ENCODE peak calls at places on chromosomes 7 and 10, in ten cellular contexts. One of them, this sample, is unnamed.

GRCh38 chr10:69645296-69645665 is 15.2 kb downstream of the FAM241B start:
- DNase-seq in HTR-8/SVneo: no peak
- DNase-seq in C1 segment of cervical spinal cord: no peak
- DNase-seq in CD4-positive, alpha-beta memory T cell: no peak
- DNase-seq in IMR-90: no peak
- DNase-seq in AG04449: no peak
- DNase-seq in neural progenitor cell: peak; percentile 35
- DNase-seq in stimulated activated CD8-positive, alpha-beta memory T cell treated with anti-CD3 and anti-CD28 coated beads, Interleukin-15, amount 100 ng/mL, for 24 hours: no peak
- DNase-seq in left ventricle myocardium superior: no peak
- DNase-seq in CD4-positive, alpha-beta T cell: no peak
- DNase-seq in this sample: no peak

GRCh38 chr7:23907012-23907411 is 197.0 kb downstream of the STK31 start:
- DNase-seq in HTR-8/SVneo: peak; percentile 11
- DNase-seq in C1 segment of cervical spinal cord: no peak
- DNase-seq in CD4-positive, alpha-beta memory T cell: no peak
- DNase-seq in IMR-90: no peak
- DNase-seq in AG04449: no peak
- DNase-seq in neural progenitor cell: no peak
- DNase-seq in stimulated activated CD8-positive, alpha-beta memory T cell treated with anti-CD3 and anti-CD28 coated beads, Interleukin-15, amount 100 ng/mL, for 24 hours: no peak
- DNase-seq in left ventricle myocardium superior: no peak
- DNase-seq in CD4-positive, alpha-beta T cell: no peak
- DNase-seq in this sample: peak; percentile 90

GRCh38 chr10:93221521-93221920 is 147.8 kb downstream of the CYP26A1 start:
- DNase-seq in HTR-8/SVneo: no peak
- DNase-seq in C1 segment of cervical spinal cord: no peak
- DNase-seq in CD4-positive, alpha-beta memory T cell: no peak
- DNase-seq in IMR-90: no peak
- DNase-seq in AG04449: no peak
- DNase-seq in neural progenitor cell: no peak
- DNase-seq in stimulated activated CD8-positive, alpha-beta memory T cell treated with anti-CD3 and anti-CD28 coated beads, Interleukin-15, amount 100 ng/mL, for 24 hours: no peak
- DNase-seq in left ventricle myocardium superior: no peak
- DNase-seq in CD4-positive, alpha-beta T cell: no peak
- DNase-seq in this sample: no peak

GRCh38 chr7:118826237-118826636 is 601.7 kb downstream of the ANKRD7 start:
- DNase-seq in HTR-8/SVneo: no peak
- DNase-seq in C1 segment of cervical spinal cord: no peak
- DNase-seq in CD4-positive, alpha-beta memory T cell: no peak
- DNase-seq in IMR-90: no peak
- DNase-seq in AG04449: no peak
- DNase-seq in neural progenitor cell: no peak
- DNase-seq in stimulated activated CD8-positive, alpha-beta memory T cell treated with anti-CD3 and anti-CD28 coated beads, Interleukin-15, amount 100 ng/mL, for 24 hours: no peak
- DNase-seq in left ventricle myocardium superior: no peak
- DNase-seq in CD4-positive, alpha-beta T cell: no peak
- DNase-seq in this sample: no peak

GRCh38 chr7:142908921-142909870 is 23.7 kb upstream of the TRPV6 start:
- DNase-seq in HTR-8/SVneo: no peak
- DNase-seq in C1 segment of cervical spinal cord: no peak
- DNase-seq in CD4-positive, alpha-beta memory T cell: no peak
- DNase-seq in IMR-90: no peak
- DNase-seq in AG04449: no peak
- DNase-seq in neural progenitor cell: peak; percentile 26
- DNase-seq in stimulated activated CD8-positive, alpha-beta memory T cell treated with anti-CD3 and anti-CD28 coated beads, Interleukin-15, amount 100 ng/mL, for 24 hours: no peak
- DNase-seq in left ventricle myocardium superior: no peak
- DNase-seq in CD4-positive, alpha-beta T cell: no peak
- DNase-seq in this sample: no peak

GRCh38 chr10:92045641-92046106 is 122.1 kb downstream of the BTAF1 start:
- DNase-seq in HTR-8/SVneo: no peak
- DNase-seq in C1 segment of cervical spinal cord: no peak
- DNase-seq in CD4-positive, alpha-beta memory T cell: no peak
- DNase-seq in IMR-90: no peak
- DNase-seq in AG04449: no peak
- DNase-seq in neural progenitor cell: peak; percentile 50
- DNase-seq in stimulated activated CD8-positive, alpha-beta memory T cell treated with anti-CD3 and anti-CD28 coated beads, Interleukin-15, amount 100 ng/mL, for 24 hours: no peak
- DNase-seq in left ventricle myocardium superior: no peak
- DNase-seq in CD4-positive, alpha-beta T cell: no peak
- DNase-seq in this sample: no peak

GRCh38 chr10:78028438-78029293 is 649 bp downstream of the POLR3A start:
- DNase-seq in HTR-8/SVneo: no peak
- DNase-seq in C1 segment of cervical spinal cord: no peak
- DNase-seq in CD4-positive, alpha-beta memory T cell: no peak
- DNase-seq in IMR-90: peak; percentile 57
- DNase-seq in AG04449: no peak
- DNase-seq in neural progenitor cell: peak; percentile 60
- DNase-seq in stimulated activated CD8-positive, alpha-beta memory T cell treated with anti-CD3 and anti-CD28 coated beads, Interleukin-15, amount 100 ng/mL, for 24 hours: no peak
- DNase-seq in left ventricle myocardium superior: peak; percentile 31
- DNase-seq in CD4-positive, alpha-beta T cell: peak; percentile 2
- DNase-seq in this sample: no peak

GRCh38 chr10:77546048-77546447 is 91.6 kb downstream of the KCNMA1 start:
- DNase-seq in HTR-8/SVneo: no peak
- DNase-seq in C1 segment of cervical spinal cord: no peak
- DNase-seq in CD4-positive, alpha-beta memory T cell: no peak
- DNase-seq in IMR-90: no peak
- DNase-seq in AG04449: no peak
- DNase-seq in neural progenitor cell: no peak
- DNase-seq in stimulated activated CD8-positive, alpha-beta memory T cell treated with anti-CD3 and anti-CD28 coated beads, Interleukin-15, amount 100 ng/mL, for 24 hours: no peak
- DNase-seq in left ventricle myocardium superior: no peak
- DNase-seq in CD4-positive, alpha-beta T cell: no peak
- DNase-seq in this sample: no peak

GRCh38 chr10:119670717-119671116 is 19.5 kb downstream of the BAG3 start:
- DNase-seq in HTR-8/SVneo: no peak
- DNase-seq in C1 segment of cervical spinal cord: no peak
- DNase-seq in CD4-positive, alpha-beta memory T cell: no peak
- DNase-seq in IMR-90: peak; percentile 65
- DNase-seq in AG04449: no peak
- DNase-seq in neural progenitor cell: no peak
- DNase-seq in stimulated activated CD8-positive, alpha-beta memory T cell treated with anti-CD3 and anti-CD28 coated beads, Interleukin-15, amount 100 ng/mL, for 24 hours: no peak
- DNase-seq in left ventricle myocardium superior: no peak
- DNase-seq in CD4-positive, alpha-beta T cell: no peak
- DNase-seq in this sample: no peak

GRCh38 chr7:39978252-39978934 is 28.3 kb downstream of the CDK13 start:
- DNase-seq in HTR-8/SVneo: no peak
- DNase-seq in C1 segment of cervical spinal cord: no peak
- DNase-seq in CD4-positive, alpha-beta memory T cell: peak; percentile 11
- DNase-seq in IMR-90: no peak
- DNase-seq in AG04449: no peak
- DNase-seq in neural progenitor cell: no peak
- DNase-seq in stimulated activated CD8-positive, alpha-beta memory T cell treated with anti-CD3 and anti-CD28 coated beads, Interleukin-15, amount 100 ng/mL, for 24 hours: no peak
- DNase-seq in left ventricle myocardium superior: no peak
- DNase-seq in CD4-positive, alpha-beta T cell: no peak
- DNase-seq in this sample: no peak

GRCh38 chr7:92557808-92558362 is 29.3 kb downstream of the RBM48 start:
- DNase-seq in HTR-8/SVneo: no peak
- DNase-seq in C1 segment of cervical spinal cord: no peak
- DNase-seq in CD4-positive, alpha-beta memory T cell: no peak
- DNase-seq in IMR-90: no peak
- DNase-seq in AG04449: no peak
- DNase-seq in neural progenitor cell: no peak
- DNase-seq in stimulated activated CD8-positive, alpha-beta memory T cell treated with anti-CD3 and anti-CD28 coated beads, Interleukin-15, amount 100 ng/mL, for 24 hours: no peak
- DNase-seq in left ventricle myocardium superior: no peak
- DNase-seq in CD4-positive, alpha-beta T cell: no peak
- DNase-seq in this sample: no peak

GRCh38 chr10:28774051-28774995 is 97.0 kb downstream of the BAMBI start:
- DNase-seq in HTR-8/SVneo: no peak
- DNase-seq in C1 segment of cervical spinal cord: no peak
- DNase-seq in CD4-positive, alpha-beta memory T cell: no peak
- DNase-seq in IMR-90: no peak
- DNase-seq in AG04449: no peak
- DNase-seq in neural progenitor cell: peak; percentile 14
- DNase-seq in stimulated activated CD8-positive, alpha-beta memory T cell treated with anti-CD3 and anti-CD28 coated beads, Interleukin-15, amount 100 ng/mL, for 24 hours: no peak
- DNase-seq in left ventricle myocardium superior: no peak
- DNase-seq in CD4-positive, alpha-beta T cell: no peak
- DNase-seq in this sample: no peak

GRCh38 chr7:91137447-91137846 is 126.8 kb upstream of the FZD1 start:
- DNase-seq in HTR-8/SVneo: no peak
- DNase-seq in C1 segment of cervical spinal cord: no peak
- DNase-seq in CD4-positive, alpha-beta memory T cell: no peak
- DNase-seq in IMR-90: no peak
- DNase-seq in AG04449: no peak
- DNase-seq in neural progenitor cell: no peak
- DNase-seq in stimulated activated CD8-positive, alpha-beta memory T cell treated with anti-CD3 and anti-CD28 coated beads, Interleukin-15, amount 100 ng/mL, for 24 hours: no peak
- DNase-seq in left ventricle myocardium superior: no peak
- DNase-seq in CD4-positive, alpha-beta T cell: no peak
- DNase-seq in this sample: no peak

GRCh38 chr7:78198756-78199155 is 400.2 kb downstream of the PHTF2 start:
- DNase-seq in HTR-8/SVneo: no peak
- DNase-seq in C1 segment of cervical spinal cord: no peak
- DNase-seq in CD4-positive, alpha-beta memory T cell: no peak
- DNase-seq in IMR-90: peak; percentile 75
- DNase-seq in AG04449: peak; percentile 41
- DNase-seq in neural progenitor cell: no peak
- DNase-seq in stimulated activated CD8-positive, alpha-beta memory T cell treated with anti-CD3 and anti-CD28 coated beads, Interleukin-15, amount 100 ng/mL, for 24 hours: no peak
- DNase-seq in left ventricle myocardium superior: no peak
- DNase-seq in CD4-positive, alpha-beta T cell: no peak
- DNase-seq in this sample: no peak

GRCh38 chr7:98559958-98560357 is 57.1 kb upstream of the NPTX2 start:
- DNase-seq in HTR-8/SVneo: no peak
- DNase-seq in C1 segment of cervical spinal cord: no peak
- DNase-seq in CD4-positive, alpha-beta memory T cell: no peak
- DNase-seq in IMR-90: no peak
- DNase-seq in AG04449: no peak
- DNase-seq in neural progenitor cell: peak; percentile 42
- DNase-seq in stimulated activated CD8-positive, alpha-beta memory T cell treated with anti-CD3 and anti-CD28 coated beads, Interleukin-15, amount 100 ng/mL, for 24 hours: no peak
- DNase-seq in left ventricle myocardium superior: no peak
- DNase-seq in CD4-positive, alpha-beta T cell: no peak
- DNase-seq in this sample: no peak

GRCh38 chr10:18400911-18401260 is 250.5 kb downstream of the NSUN6 start:
- DNase-seq in HTR-8/SVneo: no peak
- DNase-seq in C1 segment of cervical spinal cord: no peak
- DNase-seq in CD4-positive, alpha-beta memory T cell: no peak
- DNase-seq in IMR-90: no peak
- DNase-seq in AG04449: no peak
- DNase-seq in neural progenitor cell: peak; percentile 59
- DNase-seq in stimulated activated CD8-positive, alpha-beta memory T cell treated with anti-CD3 and anti-CD28 coated beads, Interleukin-15, amount 100 ng/mL, for 24 hours: no peak
- DNase-seq in left ventricle myocardium superior: no peak
- DNase-seq in CD4-positive, alpha-beta T cell: no peak
- DNase-seq in this sample: no peak

GRCh38 chr7:21497072-21497471 is 45.8 kb upstream of the DNAH11 start:
- DNase-seq in HTR-8/SVneo: no peak
- DNase-seq in C1 segment of cervical spinal cord: no peak
- DNase-seq in CD4-positive, alpha-beta memory T cell: no peak
- DNase-seq in IMR-90: peak; percentile 7
- DNase-seq in AG04449: no peak
- DNase-seq in neural progenitor cell: no peak
- DNase-seq in stimulated activated CD8-positive, alpha-beta memory T cell treated with anti-CD3 and anti-CD28 coated beads, Interleukin-15, amount 100 ng/mL, for 24 hours: no peak
- DNase-seq in left ventricle myocardium superior: no peak
- DNase-seq in CD4-positive, alpha-beta T cell: no peak
- DNase-seq in this sample: no peak

GRCh38 chr7:47653550-47654351 is 71.8 kb upstream of the TNS3 start:
- DNase-seq in HTR-8/SVneo: peak; percentile 64
- DNase-seq in C1 segment of cervical spinal cord: no peak
- DNase-seq in CD4-positive, alpha-beta memory T cell: no peak
- DNase-seq in IMR-90: peak; percentile 81
- DNase-seq in AG04449: no peak
- DNase-seq in neural progenitor cell: no peak
- DNase-seq in stimulated activated CD8-positive, alpha-beta memory T cell treated with anti-CD3 and anti-CD28 coated beads, Interleukin-15, amount 100 ng/mL, for 24 hours: no peak
- DNase-seq in left ventricle myocardium superior: no peak
- DNase-seq in CD4-positive, alpha-beta T cell: no peak
- DNase-seq in this sample: peak; percentile 55

GRCh38 chr7:13702261-13702660 is 287.2 kb downstream of the ETV1 start:
- DNase-seq in HTR-8/SVneo: no peak
- DNase-seq in C1 segment of cervical spinal cord: no peak
- DNase-seq in CD4-positive, alpha-beta memory T cell: no peak
- DNase-seq in IMR-90: no peak
- DNase-seq in AG04449: no peak
- DNase-seq in neural progenitor cell: no peak
- DNase-seq in stimulated activated CD8-positive, alpha-beta memory T cell treated with anti-CD3 and anti-CD28 coated beads, Interleukin-15, amount 100 ng/mL, for 24 hours: no peak
- DNase-seq in left ventricle myocardium superior: no peak
- DNase-seq in CD4-positive, alpha-beta T cell: no peak
- DNase-seq in this sample: no peak

GRCh38 chr7:27917774-27918314 is 177.9 kb downstream of the TAX1BP1 start:
- DNase-seq in HTR-8/SVneo: peak; percentile 45
- DNase-seq in C1 segment of cervical spinal cord: no peak
- DNase-seq in CD4-positive, alpha-beta memory T cell: no peak
- DNase-seq in IMR-90: peak; percentile 83
- DNase-seq in AG04449: peak; percentile 16
- DNase-seq in neural progenitor cell: no peak
- DNase-seq in stimulated activated CD8-positive, alpha-beta memory T cell treated with anti-CD3 and anti-CD28 coated beads, Interleukin-15, amount 100 ng/mL, for 24 hours: no peak
- DNase-seq in left ventricle myocardium superior: no peak
- DNase-seq in CD4-positive, alpha-beta T cell: no peak
- DNase-seq in this sample: peak; percentile 50

GRCh38 chr7:38858281-38858884 is 50.6 kb downstream of the VPS41 start:
- DNase-seq in HTR-8/SVneo: no peak
- DNase-seq in C1 segment of cervical spinal cord: no peak
- DNase-seq in CD4-positive, alpha-beta memory T cell: no peak
- DNase-seq in IMR-90: peak; percentile 81
- DNase-seq in AG04449: no peak
- DNase-seq in neural progenitor cell: no peak
- DNase-seq in stimulated activated CD8-positive, alpha-beta memory T cell treated with anti-CD3 and anti-CD28 coated beads, Interleukin-15, amount 100 ng/mL, for 24 hours: no peak
- DNase-seq in left ventricle myocardium superior: no peak
- DNase-seq in CD4-positive, alpha-beta T cell: no peak
- DNase-seq in this sample: peak; percentile 7

GRCh38 chr10:77564781-77565589 is 72.6 kb downstream of the KCNMA1 start:
- DNase-seq in HTR-8/SVneo: peak; percentile 67
- DNase-seq in C1 segment of cervical spinal cord: no peak
- DNase-seq in CD4-positive, alpha-beta memory T cell: no peak
- DNase-seq in IMR-90: peak; percentile 33
- DNase-seq in AG04449: no peak
- DNase-seq in neural progenitor cell: peak; percentile 80
- DNase-seq in stimulated activated CD8-positive, alpha-beta memory T cell treated with anti-CD3 and anti-CD28 coated beads, Interleukin-15, amount 100 ng/mL, for 24 hours: no peak
- DNase-seq in left ventricle myocardium superior: no peak
- DNase-seq in CD4-positive, alpha-beta T cell: no peak
- DNase-seq in this sample: peak; percentile 52

GRCh38 chr10:66931340-66931948 is 5.6 kb downstream of the LRRTM3 start:
- DNase-seq in HTR-8/SVneo: peak; percentile 13
- DNase-seq in C1 segment of cervical spinal cord: no peak
- DNase-seq in CD4-positive, alpha-beta memory T cell: peak; percentile 14
- DNase-seq in IMR-90: peak; percentile 77
- DNase-seq in AG04449: peak; percentile 47
- DNase-seq in neural progenitor cell: peak; percentile 74
- DNase-seq in stimulated activated CD8-positive, alpha-beta memory T cell treated with anti-CD3 and anti-CD28 coated beads, Interleukin-15, amount 100 ng/mL, for 24 hours: no peak
- DNase-seq in left ventricle myocardium superior: no peak
- DNase-seq in CD4-positive, alpha-beta T cell: no peak
- DNase-seq in this sample: no peak

GRCh38 chr10:122468923-122469781 is 7.8 kb downstream of the HTRA1 start:
- DNase-seq in HTR-8/SVneo: peak; percentile 77
- DNase-seq in C1 segment of cervical spinal cord: peak; percentile 41
- DNase-seq in CD4-positive, alpha-beta memory T cell: no peak
- DNase-seq in IMR-90: peak; percentile 98
- DNase-seq in AG04449: peak; percentile 97
- DNase-seq in neural progenitor cell: no peak
- DNase-seq in stimulated activated CD8-positive, alpha-beta memory T cell treated with anti-CD3 and anti-CD28 coated beads, Interleukin-15, amount 100 ng/mL, for 24 hours: no peak
- DNase-seq in left ventricle myocardium superior: no peak
- DNase-seq in CD4-positive, alpha-beta T cell: no peak
- DNase-seq in this sample: peak; percentile 50

GRCh38 chr7:18352339-18353255 is 143.0 kb upstream of the HDAC9 start:
- DNase-seq in HTR-8/SVneo: peak; percentile 30
- DNase-seq in C1 segment of cervical spinal cord: no peak
- DNase-seq in CD4-positive, alpha-beta memory T cell: no peak
- DNase-seq in IMR-90: peak; percentile 81
- DNase-seq in AG04449: peak; percentile 23
- DNase-seq in neural progenitor cell: peak; percentile 65
- DNase-seq in stimulated activated CD8-positive, alpha-beta memory T cell treated with anti-CD3 and anti-CD28 coated beads, Interleukin-15, amount 100 ng/mL, for 24 hours: no peak
- DNase-seq in left ventricle myocardium superior: peak; percentile 15
- DNase-seq in CD4-positive, alpha-beta T cell: no peak
- DNase-seq in this sample: peak; percentile 56

GRCh38 chr10:64396105-64396504 is 874.9 kb downstream of the REEP3 start:
- DNase-seq in HTR-8/SVneo: peak; percentile 28
- DNase-seq in C1 segment of cervical spinal cord: no peak
- DNase-seq in CD4-positive, alpha-beta memory T cell: no peak
- DNase-seq in IMR-90: peak; percentile 55
- DNase-seq in AG04449: peak; percentile 36
- DNase-seq in neural progenitor cell: no peak
- DNase-seq in stimulated activated CD8-positive, alpha-beta memory T cell treated with anti-CD3 and anti-CD28 coated beads, Interleukin-15, amount 100 ng/mL, for 24 hours: no peak
- DNase-seq in left ventricle myocardium superior: no peak
- DNase-seq in CD4-positive, alpha-beta T cell: no peak
- DNase-seq in this sample: no peak

GRCh38 chr10:23439452-23439919 is 611 bp downstream of the OTUD1 start:
- DNase-seq in HTR-8/SVneo: no peak
- DNase-seq in C1 segment of cervical spinal cord: no peak
- DNase-seq in CD4-positive, alpha-beta memory T cell: peak; percentile 45
- DNase-seq in IMR-90: no peak
- DNase-seq in AG04449: no peak
- DNase-seq in neural progenitor cell: peak; percentile 63
- DNase-seq in stimulated activated CD8-positive, alpha-beta memory T cell treated with anti-CD3 and anti-CD28 coated beads, Interleukin-15, amount 100 ng/mL, for 24 hours: peak; percentile 17
- DNase-seq in left ventricle myocardium superior: no peak
- DNase-seq in CD4-positive, alpha-beta T cell: peak; percentile 16
- DNase-seq in this sample: no peak

GRCh38 chr10:31133628-31134302 is 102.1 kb upstream of the ZNF438 start:
- DNase-seq in HTR-8/SVneo: peak; percentile 80
- DNase-seq in C1 segment of cervical spinal cord: peak; percentile 73
- DNase-seq in CD4-positive, alpha-beta memory T cell: peak; percentile 47
- DNase-seq in IMR-90: peak; percentile 65
- DNase-seq in AG04449: no peak
- DNase-seq in neural progenitor cell: peak; percentile 92
- DNase-seq in stimulated activated CD8-positive, alpha-beta memory T cell treated with anti-CD3 and anti-CD28 coated beads, Interleukin-15, amount 100 ng/mL, for 24 hours: peak; percentile 46
- DNase-seq in left ventricle myocardium superior: peak; percentile 89
- DNase-seq in CD4-positive, alpha-beta T cell: peak; percentile 50
- DNase-seq in this sample: peak; percentile 53